ENCODE peak calls at places on chromosomes 16 and 17, in seven cellular contexts. Z, W, I, U, L, E and D are unnamed samples.

GRCh38 chr16:80065565-80065964 is 465.0 kb upstream of the MAF start:
- DNase-seq in L (no peak), I (no peak), W (no peak), U (no peak), Z (peak), E (no peak), D (no peak)

GRCh38 chr16:72637306-72637705 is 410.6 kb downstream of the ZFHX3 start:
- DNase-seq in W (no peak), L (no peak), E (no peak), I (no peak), Z (peak), U (no peak), D (no peak)

GRCh38 chr17:15431201-15431600 is 36.2 kb downstream of the CDRT4 start:
- DNase-seq in Z (no peak), L (no peak), I (no peak), W (no peak), E (no peak), U (no peak), D (no peak)

GRCh38 chr16:8634991-8635736 is 13.7 kb downstream of the METTL22 start:
- DNase-seq in Z (no peak), E (no peak), L (no peak), U (no peak), I (peak), W (peak), D (no peak)

GRCh38 chr16:8798535-8799157 is 1.0 kb downstream of the PMM2 start:
- DNase-seq in E (no peak), I (no peak), W (no peak), Z (no peak), U (no peak), L (no peak), D (no peak)

GRCh38 chr17:42403150-42403549 is 14.9 kb upstream of the STAT3 start:
- DNase-seq in L (no peak), E (no peak), U (peak), W (peak), I (no peak), Z (no peak), D (no peak)

GRCh38 chr16:15966420-15967222 is 17.2 kb downstream of the ABCC1 start:
- DNase-seq in I (no peak), W (no peak), E (no peak), Z (peak), L (no peak), U (no peak), D (no peak)

GRCh38 chr16:88437367-88437964 is 15.6 kb upstream of the ZFPM1 start:
- DNase-seq in I (no peak), W (peak), Z (peak), U (peak), L (no peak), E (peak), D (no peak)

GRCh38 chr16:13995194-13995593 is 75.2 kb downstream of the ERCC4 start:
- DNase-seq in I (no peak), Z (no peak), E (no peak), U (no peak), W (no peak), L (no peak), D (no peak)

GRCh38 chr16:54936086-54936978 is 5.7 kb downstream of the IRX5 start:
- DNase-seq in I (no peak), E (no peak), W (peak), U (no peak), L (no peak), Z (no peak), D (no peak)

GRCh38 chr16:49631521-49632041 is 224.3 kb downstream of the ZNF423 start:
- DNase-seq in W (no peak), U (no peak), Z (no peak), L (no peak), E (no peak), I (no peak), D (no peak)

GRCh38 chr16:30527635-30528178 is 1.3 kb upstream of the ZNF768 start:
- DNase-seq in Z (peak), W (no peak), E (no peak), U (no peak), L (no peak), I (peak), D (no peak)

GRCh38 chr16:27402964-27403600 is 1.1 kb downstream of the IL21R start:
- DNase-seq in L (no peak), E (no peak), Z (no peak), I (no peak), U (no peak), W (peak), D (no peak)

GRCh38 chr17:15213381-15214087 is 51.6 kb downstream of the PMP22 start:
- DNase-seq in U (no peak), E (no peak), L (no peak), Z (no peak), I (no peak), W (no peak), D (no peak)

GRCh38 chr17:77349976-77350830 is 209.4 kb downstream of the SEC14L1 start:
- DNase-seq in U (no peak), E (peak), W (no peak), L (peak), I (no peak), Z (no peak), D (no peak)

GRCh38 chr17:82458885-82459424 is 414 bp downstream of the NARF start:
- DNase-seq in E (no peak), Z (peak), I (no peak), L (peak), U (no peak), W (peak), D (no peak)

GRCh38 chr17:37050905-37051304 is 102.2 kb downstream of the AATF start:
- DNase-seq in W (no peak), Z (no peak), L (no peak), U (no peak), I (no peak), E (no peak), D (no peak)

GRCh38 chr16:89198417-89199240 is 1.7 kb downstream of the SLC22A31 start:
- DNase-seq in Z (no peak), I (peak), E (peak), L (peak), U (no peak), W (no peak), D (no peak)

GRCh38 chr17:50689251-50689650 is 18.5 kb downstream of the ANKRD40 start:
- DNase-seq in W (peak), I (peak), E (no peak), L (no peak), U (no peak), Z (no peak), D (no peak)

GRCh38 chr17:43908111-43908721 is 880 bp upstream of the MPP2 start:
- DNase-seq in I (no peak), U (peak), Z (peak), E (no peak), W (peak), L (no peak), D (peak)

GRCh38 chr17:43467981-43468541 is 15.7 kb upstream of the DHX8 start:
- DNase-seq in L (no peak), E (no peak), Z (peak), I (no peak), U (no peak), W (peak), D (no peak)

DNA sequence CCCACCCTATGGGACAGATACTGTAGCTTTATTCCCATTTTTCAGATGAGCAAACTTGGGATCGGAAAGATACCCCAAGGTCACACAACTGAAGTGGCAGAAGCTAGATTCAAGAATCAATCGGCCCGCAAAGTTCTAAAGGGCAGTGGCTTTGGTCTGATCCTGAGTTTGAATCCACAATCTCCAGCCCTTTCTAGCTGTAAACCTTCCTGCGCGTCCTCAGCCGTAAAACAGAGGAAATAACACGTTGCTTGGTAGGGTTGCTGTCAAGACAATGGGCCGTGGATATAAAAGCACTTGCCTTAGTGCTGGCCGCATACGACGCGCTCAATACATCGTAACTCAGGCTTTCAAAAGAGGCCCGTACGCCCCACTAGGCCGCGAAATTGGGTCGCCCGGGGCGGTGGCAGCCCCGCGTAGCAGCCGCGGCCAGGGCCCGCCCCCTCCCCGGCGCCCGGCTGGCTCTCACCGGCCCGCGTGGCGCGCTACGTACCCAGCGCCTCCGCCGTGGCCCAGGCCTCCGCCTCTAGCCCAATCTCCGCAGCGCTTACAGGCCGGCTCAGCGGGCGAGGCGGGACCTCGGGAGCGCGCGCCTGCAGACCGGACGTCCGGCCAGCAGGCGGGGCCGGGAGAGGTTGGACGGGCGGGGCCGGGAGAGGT is at the start of gene DCAKD:
- DNase-seq in U (peak), L (peak), W (peak), I (peak), Z (peak), E (peak), D (peak)
- TF ChIP-seq CTCF in U (no peak), L (no peak), W (no peak), I (no peak), Z (no peak), E (no peak), D (no peak)

GRCh38 chr17:73420897-73421296 is 109.1 kb upstream of the CDC42EP4 start:
- DNase-seq in W (no peak), U (no peak), E (no peak), L (no peak), Z (peak), I (no peak), D (no peak)
- TF ChIP-seq CTCF in W (no peak), U (no peak), E (no peak), L (no peak), Z (no peak), I (no peak), D (no peak)

DNA sequence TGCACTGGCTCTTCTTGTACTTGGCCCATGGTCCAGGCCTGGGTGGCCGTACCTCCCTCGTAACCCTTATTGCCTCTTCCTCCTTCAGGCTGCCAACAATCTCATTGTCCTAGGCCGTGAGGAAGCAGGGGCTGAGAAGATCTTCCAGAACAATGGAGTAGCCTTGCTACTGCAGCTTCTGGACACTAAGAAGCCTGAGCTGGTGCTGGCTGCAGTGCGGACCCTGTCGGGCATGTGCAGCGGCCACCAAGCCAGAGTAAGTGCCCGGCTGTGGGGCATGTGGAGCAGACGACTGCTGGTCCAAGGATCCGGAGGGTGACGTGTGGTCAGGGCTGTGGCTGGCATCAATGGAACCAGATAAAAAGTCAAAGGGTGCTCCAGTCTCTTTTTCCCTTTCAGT is 6.9 kb downstream of the UNC45B start:
- DNase-seq in L (no peak), W (no peak), Z (no peak), I (no peak), E (no peak), U (no peak), D (no peak)
- TF ChIP-seq CTCF in L (no peak), W (no peak), Z (no peak), I (no peak), E (no peak), U (no peak), D (no peak)

GRCh38 chr17:4263282-4264215 is at the start of gene ANKFY1:
- DNase-seq in W (peak), U (peak), L (peak), I (peak), Z (peak), E (peak), D (peak)
- TF ChIP-seq CTCF in W (no peak), U (no peak), L (no peak), I (no peak), Z (no peak), E (no peak), D (no peak)

GRCh38 chr16:56945847-56946527 is 14.0 kb downstream of the HERPUD1 start:
- DNase-seq in Z (no peak), U (no peak), W (no peak), I (no peak), E (no peak), L (no peak), D (no peak)
- TF ChIP-seq CTCF in Z (no peak), U (no peak), W (no peak), I (no peak), E (no peak), L (no peak), D (no peak)

GRCh38 chr16:64008131-64008530 is 1113.7 kb downstream of the CDH11 start:
- DNase-seq in U (no peak), W (no peak), L (no peak), Z (no peak), I (no peak), E (no peak), D (no peak)
- TF ChIP-seq CTCF in U (no peak), W (no peak), L (no peak), Z (no peak), I (no peak), E (no peak), D (no peak)

GRCh38 chr17:17679748-17680147 is 1.5 kb upstream of the RAI1 start:
- DNase-seq in L (no peak), W (no peak), U (no peak), Z (no peak), I (no peak), E (no peak), D (no peak)

GRCh38 chr17:17682293-17682736 is 1.1 kb downstream of the RAI1 start:
- DNase-seq in E (peak), I (no peak), U (peak), L (peak), W (peak), Z (no peak), D (no peak)

GRCh38 chr17:17681744-17682292 is 560 bp downstream of the RAI1 start:
- DNase-seq in I (peak), W (peak), U (peak), L (peak), Z (no peak), E (peak), D (no peak)

GRCh38 chr17:17680477-17681186 is 626 bp upstream of the RAI1 start:
- DNase-seq in U (no peak), L (no peak), Z (no peak), W (no peak), I (no peak), E (no peak), D (no peak)

GRCh38 chr17:17681187-17681743 is at the start of gene RAI1:
- DNase-seq in U (peak), E (peak), L (peak), Z (peak), I (no peak), W (peak), D (no peak)
- TF ChIP-seq CTCF in U (peak), E (peak), L (peak), Z (peak), I (peak), W (peak), D (no peak)